ENCODE peak calls at places on chromosome 16, in eight cellular contexts. One of them, this sample, is unnamed.

GRCh38 chr16:17374668-17375255 is 96.0 kb downstream of the XYLT1 start:
- DNase-seq in sigmoid colon: no peak
- DNase-seq in endothelial cell of umbilical vein: no peak
- DNase-seq in transverse colon: no peak
- DNase-seq in upper lobe of left lung: no peak
- DNase-seq in GM12892: no peak
- DNase-seq in GM23338: no peak
- DNase-seq in GM12891: no peak
- DNase-seq in this sample: no peak

GRCh38 chr16:81608515-81609209 is 164.1 kb downstream of the CMIP start:
- DNase-seq in sigmoid colon: no peak
- DNase-seq in endothelial cell of umbilical vein: no peak
- DNase-seq in transverse colon: no peak
- DNase-seq in upper lobe of left lung: no peak
- DNase-seq in GM12892: no peak
- DNase-seq in GM23338: no peak
- DNase-seq in GM12891: no peak
- DNase-seq in this sample: no peak

GRCh38 chr16:29825145-29826044 is 5.1 kb downstream of the MVP start:
- DNase-seq in sigmoid colon: peak; percentile 90
- DNase-seq in endothelial cell of umbilical vein: peak; percentile 65
- DNase-seq in transverse colon: peak; percentile 70
- DNase-seq in upper lobe of left lung: no peak
- DNase-seq in GM12892: peak; percentile 72
- DNase-seq in GM23338: no peak
- DNase-seq in GM12891: peak; percentile 69
- DNase-seq in this sample: no peak

GRCh38 chr16:2715064-2715463 is 5.0 kb downstream of the PRSS27 start:
- DNase-seq in sigmoid colon: no peak
- DNase-seq in endothelial cell of umbilical vein: no peak
- DNase-seq in transverse colon: no peak
- DNase-seq in upper lobe of left lung: no peak
- DNase-seq in GM12892: no peak
- DNase-seq in GM23338: peak; percentile 37
- DNase-seq in GM12891: no peak
- DNase-seq in this sample: no peak

GRCh38 chr16:56851671-56852400 is 13.2 kb upstream of the SLC12A3 start:
- DNase-seq in sigmoid colon: peak; percentile 47
- DNase-seq in endothelial cell of umbilical vein: peak; percentile 22
- DNase-seq in transverse colon: no peak
- DNase-seq in upper lobe of left lung: no peak
- DNase-seq in GM12892: no peak
- DNase-seq in GM23338: peak; percentile 82
- DNase-seq in GM12891: no peak
- DNase-seq in this sample: peak; percentile 35

GRCh38 chr16:47940466-47940865 is 215.3 kb downstream of the ABCC12 start:
- DNase-seq in sigmoid colon: no peak
- DNase-seq in endothelial cell of umbilical vein: no peak
- DNase-seq in transverse colon: no peak
- DNase-seq in upper lobe of left lung: no peak
- DNase-seq in GM12892: no peak
- DNase-seq in GM23338: no peak
- DNase-seq in GM12891: no peak
- DNase-seq in this sample: no peak

GRCh38 chr16:15572329-15573001 is 70.5 kb downstream of the MARF1 start:
- DNase-seq in sigmoid colon: no peak
- DNase-seq in endothelial cell of umbilical vein: no peak
- DNase-seq in transverse colon: no peak
- DNase-seq in upper lobe of left lung: no peak
- DNase-seq in GM12892: no peak
- DNase-seq in GM23338: no peak
- DNase-seq in GM12891: no peak
- DNase-seq in this sample: no peak

GRCh38 chr16:50244504-50245416 is 21.6 kb upstream of the ADCY7 start:
- DNase-seq in sigmoid colon: no peak
- DNase-seq in endothelial cell of umbilical vein: no peak
- DNase-seq in transverse colon: no peak
- DNase-seq in upper lobe of left lung: peak; percentile 66
- DNase-seq in GM12892: no peak
- DNase-seq in GM23338: peak; percentile 75
- DNase-seq in GM12891: no peak
- DNase-seq in this sample: no peak

GRCh38 chr16:88706965-88707871 is 915 bp downstream of the CTU2 start:
- DNase-seq in sigmoid colon: no peak
- DNase-seq in endothelial cell of umbilical vein: no peak
- DNase-seq in transverse colon: no peak
- DNase-seq in upper lobe of left lung: no peak
- DNase-seq in GM12892: no peak
- DNase-seq in GM23338: no peak
- DNase-seq in GM12891: no peak
- DNase-seq in this sample: no peak

GRCh38 chr16:65249768-65250167 is 127.9 kb upstream of the CDH11 start:
- DNase-seq in sigmoid colon: peak; percentile 66
- DNase-seq in endothelial cell of umbilical vein: no peak
- DNase-seq in transverse colon: no peak
- DNase-seq in upper lobe of left lung: no peak
- DNase-seq in GM12892: no peak
- DNase-seq in GM23338: peak; percentile 16
- DNase-seq in GM12891: no peak
- DNase-seq in this sample: no peak

GRCh38 chr16:83581082-83581481 is 226.7 kb upstream of the HSBP1 start:
- DNase-seq in sigmoid colon: no peak
- DNase-seq in endothelial cell of umbilical vein: no peak
- DNase-seq in transverse colon: no peak
- DNase-seq in upper lobe of left lung: no peak
- DNase-seq in GM12892: no peak
- DNase-seq in GM23338: no peak
- DNase-seq in GM12891: no peak
- DNase-seq in this sample: no peak

GRCh38 chr16:55046146-55046460 is 115.4 kb downstream of the IRX5 start:
- DNase-seq in sigmoid colon: no peak
- DNase-seq in endothelial cell of umbilical vein: no peak
- DNase-seq in transverse colon: no peak
- DNase-seq in upper lobe of left lung: no peak
- DNase-seq in GM12892: no peak
- DNase-seq in GM23338: no peak
- DNase-seq in GM12891: no peak
- DNase-seq in this sample: no peak

GRCh38 chr16:51875834-51876725 is 670.9 kb downstream of the TOX3 start:
- DNase-seq in sigmoid colon: no peak
- DNase-seq in endothelial cell of umbilical vein: no peak
- DNase-seq in transverse colon: no peak
- DNase-seq in upper lobe of left lung: peak; percentile 5
- DNase-seq in GM12892: no peak
- DNase-seq in GM23338: no peak
- DNase-seq in GM12891: no peak
- DNase-seq in this sample: no peak

GRCh38 chr16:58196898-58197313 is 1.0 kb downstream of the CSNK2A2 start:
- DNase-seq in sigmoid colon: no peak
- DNase-seq in endothelial cell of umbilical vein: peak; percentile 46
- DNase-seq in transverse colon: no peak
- DNase-seq in upper lobe of left lung: peak; percentile 43
- DNase-seq in GM12892: no peak
- DNase-seq in GM23338: peak; percentile 15
- DNase-seq in GM12891: no peak
- DNase-seq in this sample: no peak

GRCh38 chr16:889586-889985 is 81.2 kb downstream of the LMF1 start:
- DNase-seq in sigmoid colon: no peak
- DNase-seq in endothelial cell of umbilical vein: no peak
- DNase-seq in transverse colon: no peak
- DNase-seq in upper lobe of left lung: peak; percentile 42
- DNase-seq in GM12892: no peak
- DNase-seq in GM23338: no peak
- DNase-seq in GM12891: no peak
- DNase-seq in this sample: no peak

GRCh38 chr16:31157136-31157535 is 7.3 kb upstream of the PRSS36 start:
- DNase-seq in sigmoid colon: no peak
- DNase-seq in endothelial cell of umbilical vein: no peak
- DNase-seq in transverse colon: peak; percentile 17
- DNase-seq in upper lobe of left lung: no peak
- DNase-seq in GM12892: no peak
- DNase-seq in GM23338: no peak
- DNase-seq in GM12891: no peak
- DNase-seq in this sample: no peak
- TF ChIP-seq POLR2AphosphoS5 in sigmoid colon: no peak
- TF ChIP-seq POLR2AphosphoS5 in endothelial cell of umbilical vein: no peak
- TF ChIP-seq POLR2AphosphoS5 in transverse colon: no peak
- TF ChIP-seq POLR2AphosphoS5 in upper lobe of left lung: no peak
- TF ChIP-seq POLR2AphosphoS5 in GM12892: no peak
- TF ChIP-seq POLR2AphosphoS5 in GM23338: no peak
- TF ChIP-seq POLR2AphosphoS5 in GM12891: no peak
- TF ChIP-seq POLR2AphosphoS5 in this sample: no peak

GRCh38 chr16:85028638-85029412 is 1.2 kb downstream of the KIAA0513 start:
- DNase-seq in sigmoid colon: peak; percentile 83
- DNase-seq in endothelial cell of umbilical vein: peak; percentile 84
- DNase-seq in transverse colon: peak; percentile 80
- DNase-seq in upper lobe of left lung: no peak
- DNase-seq in GM12892: peak; percentile 30
- DNase-seq in GM23338: no peak
- DNase-seq in GM12891: peak; percentile 48
- DNase-seq in this sample: peak; percentile 87
- TF ChIP-seq POLR2AphosphoS5 in sigmoid colon: no peak
- TF ChIP-seq POLR2AphosphoS5 in endothelial cell of umbilical vein: no peak
- TF ChIP-seq POLR2AphosphoS5 in transverse colon: no peak
- TF ChIP-seq POLR2AphosphoS5 in upper lobe of left lung: no peak
- TF ChIP-seq POLR2AphosphoS5 in GM12892: no peak
- TF ChIP-seq POLR2AphosphoS5 in GM23338: no peak
- TF ChIP-seq POLR2AphosphoS5 in GM12891: no peak
- TF ChIP-seq POLR2AphosphoS5 in this sample: no peak

DNA sequence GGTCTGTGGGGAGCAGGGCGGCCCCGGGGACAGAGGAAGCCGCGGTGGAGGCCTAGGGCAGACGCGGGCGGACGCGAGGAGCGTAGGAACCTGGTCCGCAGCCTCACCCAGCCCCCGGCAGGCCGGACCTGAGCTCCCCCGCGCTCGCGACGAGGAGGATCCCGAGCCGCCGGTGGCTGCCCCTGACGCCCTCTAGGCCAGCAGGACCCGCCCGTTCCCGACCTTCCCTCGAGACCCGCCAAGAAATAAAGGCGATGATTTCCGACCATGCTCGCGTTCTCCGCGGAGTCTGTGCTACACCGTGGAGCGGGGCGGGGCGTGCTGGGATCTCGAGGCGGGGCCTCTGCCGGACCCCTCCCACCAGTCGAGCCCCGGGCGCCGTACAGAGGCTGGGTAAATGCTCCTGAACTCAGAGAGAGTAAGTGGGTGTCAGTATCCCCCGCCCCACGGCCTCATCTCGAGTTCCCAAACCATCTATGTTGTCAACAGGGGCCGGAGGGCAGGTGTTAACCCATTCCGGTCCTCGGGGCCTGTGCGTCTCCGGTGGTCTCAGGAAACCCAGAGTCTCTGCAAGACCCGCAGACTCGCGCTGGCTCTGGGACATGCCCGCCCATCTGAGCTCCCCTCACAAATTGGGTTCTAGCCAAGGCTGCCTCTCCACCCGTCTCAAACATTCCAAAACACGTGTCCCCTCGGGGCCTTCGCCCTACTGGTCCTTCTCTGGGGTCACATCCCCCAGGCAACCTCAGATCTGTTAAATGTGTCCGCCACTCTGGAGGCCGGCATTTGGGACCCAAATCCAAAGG is 13.7 kb downstream of the SYCE1L start:
- DNase-seq in sigmoid colon: peak; percentile 78
- DNase-seq in endothelial cell of umbilical vein: peak; percentile 62
- DNase-seq in transverse colon: peak; percentile 75
- DNase-seq in upper lobe of left lung: peak; percentile 94
- DNase-seq in GM12892: peak; percentile 61
- DNase-seq in GM23338: peak; percentile 84
- DNase-seq in GM12891: peak; percentile 57
- DNase-seq in this sample: peak; percentile 93
- TF ChIP-seq POLR2AphosphoS5 in sigmoid colon: peak; percentile 21
- TF ChIP-seq POLR2AphosphoS5 in endothelial cell of umbilical vein: peak; percentile 20
- TF ChIP-seq POLR2AphosphoS5 in transverse colon: peak; percentile 36
- TF ChIP-seq POLR2AphosphoS5 in upper lobe of left lung: no peak
- TF ChIP-seq POLR2AphosphoS5 in GM12892: no peak
- TF ChIP-seq POLR2AphosphoS5 in GM23338: peak; percentile 65
- TF ChIP-seq POLR2AphosphoS5 in GM12891: no peak
- TF ChIP-seq POLR2AphosphoS5 in this sample: peak; percentile 71

DNA sequence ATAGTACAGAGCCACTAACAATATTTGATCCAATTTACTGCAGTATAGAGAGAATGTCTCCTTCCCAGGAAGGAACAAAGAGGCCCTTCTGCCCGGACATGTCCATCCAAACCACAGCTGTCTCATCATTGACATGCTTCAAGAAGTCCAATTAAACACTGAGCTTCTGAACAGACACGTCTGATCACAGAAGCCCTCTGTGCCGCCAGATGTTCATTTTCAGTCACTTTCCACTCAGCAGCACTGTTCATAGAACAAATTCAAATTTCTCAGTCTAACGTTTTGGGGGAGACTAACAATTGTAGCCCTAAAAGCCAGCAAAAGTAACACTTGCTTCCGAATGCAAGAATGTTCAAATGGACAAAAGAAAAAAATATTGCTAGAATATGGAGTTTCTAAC is 15.3 kb downstream of the ZC3H7A start:
- DNase-seq in sigmoid colon: no peak
- DNase-seq in endothelial cell of umbilical vein: peak; percentile 27
- DNase-seq in transverse colon: no peak
- DNase-seq in upper lobe of left lung: no peak
- DNase-seq in GM12892: no peak
- DNase-seq in GM23338: no peak
- DNase-seq in GM12891: no peak
- DNase-seq in this sample: no peak
- TF ChIP-seq POLR2AphosphoS5 in sigmoid colon: no peak
- TF ChIP-seq POLR2AphosphoS5 in endothelial cell of umbilical vein: no peak
- TF ChIP-seq POLR2AphosphoS5 in transverse colon: no peak
- TF ChIP-seq POLR2AphosphoS5 in upper lobe of left lung: no peak
- TF ChIP-seq POLR2AphosphoS5 in GM12892: no peak
- TF ChIP-seq POLR2AphosphoS5 in GM23338: no peak
- TF ChIP-seq POLR2AphosphoS5 in GM12891: peak; percentile 49
- TF ChIP-seq POLR2AphosphoS5 in this sample: no peak

DNA sequence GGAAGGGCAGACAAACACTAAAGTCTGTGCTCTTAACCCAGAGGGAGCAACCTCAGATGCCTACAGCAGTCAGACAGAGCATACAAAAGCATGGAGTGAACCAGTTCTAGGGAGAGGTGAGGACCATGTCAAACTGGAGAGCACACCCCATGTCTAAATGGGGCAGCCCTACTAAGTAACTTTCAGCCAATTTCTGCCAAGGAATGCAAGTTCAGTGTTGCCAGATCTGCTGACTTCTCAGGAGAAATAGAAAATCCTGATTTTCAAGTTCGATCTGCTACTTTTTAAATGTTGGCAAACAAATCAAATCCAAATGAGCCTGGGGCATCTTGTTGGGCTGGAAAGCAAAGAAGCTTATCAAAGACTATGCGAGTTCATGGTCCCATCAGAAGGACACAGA is 17.5 kb upstream of the SCNN1B start:
- DNase-seq in sigmoid colon: no peak
- DNase-seq in endothelial cell of umbilical vein: no peak
- DNase-seq in transverse colon: no peak
- DNase-seq in upper lobe of left lung: no peak
- DNase-seq in GM12892: no peak
- DNase-seq in GM23338: no peak
- DNase-seq in GM12891: no peak
- DNase-seq in this sample: no peak
- TF ChIP-seq POLR2AphosphoS5 in sigmoid colon: no peak
- TF ChIP-seq POLR2AphosphoS5 in endothelial cell of umbilical vein: no peak
- TF ChIP-seq POLR2AphosphoS5 in transverse colon: no peak
- TF ChIP-seq POLR2AphosphoS5 in upper lobe of left lung: no peak
- TF ChIP-seq POLR2AphosphoS5 in GM12892: no peak
- TF ChIP-seq POLR2AphosphoS5 in GM23338: no peak
- TF ChIP-seq POLR2AphosphoS5 in GM12891: no peak
- TF ChIP-seq POLR2AphosphoS5 in this sample: no peak

This sample was measured in spleen.